ENCODE peak calls at places on chromosome X, in seven cellular contexts. Z is MV-4-11; M is SW480; V is AG09309; Y is psoas muscle; A is stimulated activated CD4-positive, alpha-beta T cell treated with anti-CD3 and anti-CD28 coated beads, Interleukin-12 subunit alpha, Interleukin-12 subunit beta, amount 100 ng/mL, for 24 hours; L is stimulated activated naive CD4-positive, alpha-beta T cell. K is an unnamed sample.

GRCh38 chrX:45009371-45010000 is 136.5 kb downstream of the KDM6A start:
- DNase-seq in Z (no peak), M (no peak), V (no peak), Y (no peak), A (no peak), L (no peak), K (no peak)

GRCh38 chrX:47080915-47081236 is 2.6 kb downstream of the RGN start:
- DNase-seq in Z (no peak), M (no peak), V (no peak), Y (no peak), A (no peak), L (no peak), K (no peak)

GRCh38 chrX:115378471-115378870 is 89.0 kb downstream of the LUZP4 start:
- DNase-seq in Z (peak), M (no peak), V (peak), Y (no peak), A (no peak), L (no peak), K (no peak)

GRCh38 chrX:66200855-66201795 is 37.1 kb downstream of the HEPH start:
- DNase-seq in Z (peak), M (peak), V (peak), Y (no peak), A (no peak), L (no peak), K (no peak)

GRCh38 chrX:56788229-56788628 is 59.2 kb downstream of the NBDY start:
- DNase-seq in Z (peak), M (no peak), V (no peak), Y (peak), A (no peak), L (no peak), K (no peak)

GRCh38 chrX:33252306-33252825 is 41.0 kb upstream of the DMD start:
- DNase-seq in Z (no peak), M (no peak), V (no peak), Y (no peak), A (no peak), L (no peak), K (no peak)

GRCh38 chrX:120090208-120090607 is 12.7 kb upstream of the RHOXF2B start:
- DNase-seq in Z (no peak), M (no peak), V (no peak), Y (no peak), A (no peak), L (no peak), K (no peak)

GRCh38 chrX:10011261-10011931 is 44.2 kb downstream of the CLDN34 start:
- DNase-seq in Z (no peak), M (no peak), V (no peak), Y (no peak), A (no peak), L (no peak), K (no peak)

GRCh38 chrX:115957862-115958490 is 212.6 kb upstream of the AGTR2 start:
- DNase-seq in Z (no peak), M (no peak), V (no peak), Y (no peak), A (no peak), L (no peak), K (no peak)

GRCh38 chrX:11725631-11726442 is 32.2 kb upstream of the MSL3 start:
- DNase-seq in Z (no peak), M (no peak), V (no peak), Y (no peak), A (no peak), L (no peak), K (no peak)

GRCh38 chrX:84318661-84319060 is 130.7 kb upstream of the RPS6KA6 start:
- DNase-seq in Z (no peak), M (no peak), V (no peak), Y (no peak), A (no peak), L (no peak), K (no peak)

GRCh38 chrX:74270393-74270792 is 33.6 kb upstream of the ZCCHC13 start:
- DNase-seq in Z (no peak), M (no peak), V (no peak), Y (no peak), A (no peak), L (no peak), K (no peak)

GRCh38 chrX:40154853-40155616 is 57.3 kb upstream of the BCOR start:
- DNase-seq in Z (peak), M (peak), V (no peak), Y (peak), A (no peak), L (no peak), K (no peak)

GRCh38 chrX:45952030-45952429 is 593.2 kb downstream of the ZNF674 start:
- DNase-seq in Z (no peak), M (peak), V (no peak), Y (no peak), A (no peak), L (no peak), K (no peak)

GRCh38 chrX:76148753-76149152 is 24.1 kb upstream of the PBDC1 start:
- DNase-seq in Z (peak), M (peak), V (no peak), Y (peak), A (no peak), L (peak), K (no peak)